ENCODE peak calls at places on chromosomes 12 and 14, in five cellular contexts. W is prostate gland, N is H54, M is pulmonary artery endothelial cell, L is fibroblast of mammary gland. K is an unnamed sample.

GRCh38 chr12:67354322-67354721 is 85.2 kb downstream of the CAND1 start:
- DNase-seq in M (no peak), W (no peak), N (no peak), L (peak; percentile 28), K (no peak)

GRCh38 chr14:91464615-91465205 is 45.4 kb downstream of the PPP4R3A start:
- DNase-seq in L (no peak), W (no peak), N (no peak), M (no peak), K (no peak)

GRCh38 chr12:14482886-14483285 is 84.8 kb downstream of the PLBD1 start:
- DNase-seq in W (no peak), L (no peak), N (no peak), M (no peak), K (no peak)

GRCh38 chr14:70901218-70901772 is 6.0 kb upstream of the PCNX1 start:
- DNase-seq in L (peak; percentile 37), N (no peak), M (no peak), W (no peak), K (no peak)

GRCh38 chr14:104428860-104429259 is 150.7 kb upstream of the C14orf180 start:
- DNase-seq in N (no peak), L (no peak), W (no peak), M (no peak), K (no peak)

GRCh38 chr14:53842938-53843337 is 113.7 kb downstream of the BMP4 start:
- DNase-seq in M (peak; percentile 91), W (no peak), L (no peak), N (no peak), K (no peak)

GRCh38 chr14:76309572-76310551 is 66.1 kb upstream of the ESRRB start:
- DNase-seq in M (no peak), N (no peak), L (no peak), W (no peak), K (no peak)

GRCh38 chr12:12474471-12474928 is 88.2 kb downstream of the DUSP16 start:
- DNase-seq in L (no peak), N (no peak), M (no peak), W (no peak), K (no peak)

GRCh38 chr12:67705394-67706370 is 57.1 kb downstream of the DYRK2 start:
- DNase-seq in M (peak; percentile 46), W (no peak), N (no peak), L (peak; percentile 84), K (no peak)

GRCh38 chr12:51403159-51403558 is 12.0 kb upstream of the GALNT6 start:
- DNase-seq in L (peak; percentile 64), N (no peak), M (no peak), W (no peak), K (no peak)

GRCh38 chr14:93986972-93987371 is 10.1 kb upstream of the CCDC197 start:
- DNase-seq in W (no peak), N (no peak), L (no peak), M (no peak), K (no peak)

GRCh38 chr12:54786081-54786480 is 68.2 kb upstream of the MUCL1 start:
- DNase-seq in N (no peak), M (no peak), L (no peak), W (no peak), K (no peak)

GRCh38 chr12:58288191-58288590 is 346.8 kb downstream of the ATP23 start:
- DNase-seq in L (peak; percentile 96), M (no peak), N (no peak), W (no peak), K (no peak)

GRCh38 chr12:26340649-26341048 is 145.3 kb downstream of the SSPN start:
- DNase-seq in M (no peak), W (no peak), L (no peak), N (no peak), K (peak; percentile 37)

GRCh38 chr12:89836026-89836425 is 127.4 kb upstream of the ATP2B1 start:
- DNase-seq in N (no peak), W (no peak), M (no peak), L (peak; percentile 7), K (no peak)

GRCh38 chr12:80936642-80937390 is 918 bp downstream of the LIN7A start:
- DNase-seq in W (peak; percentile 39), L (peak; percentile 35), N (peak; percentile 8), M (no peak), K (no peak)

GRCh38 chr14:69693823-69694729 is 72.9 kb upstream of the SRSF5 start:
- DNase-seq in M (no peak), W (no peak), N (no peak), L (no peak), K (no peak)

GRCh38 chr12:91289072-91289471 is 106.5 kb upstream of the DCN start:
- DNase-seq in W (no peak), N (no peak), M (no peak), L (no peak), K (no peak)

GRCh38 chr12:45547822-45548221 is 181.7 kb upstream of the ARID2 start:
- DNase-seq in L (peak; percentile 16), W (no peak), M (no peak), N (no peak), K (no peak)

GRCh38 chr12:48998497-48999353 is 450 bp downstream of the DDN start:
- DNase-seq in L (peak; percentile 42), N (no peak), M (no peak), W (no peak), K (no peak)

K was measured in GM12878.